ENCODE peak calls at places on chromosomes 3 and 15, in four cellular contexts. One of them, this sample, is unnamed.

GRCh38 chr3:15360786-15361493 is 28.6 kb upstream of the SH3BP5 start:
- DNase-seq in epithelial cell of esophagus: no peak
- DNase-seq in omental fat pad: no peak
- DNase-seq in pancreas: no peak
- DNase-seq in this sample: no peak

GRCh38 chr3:136193273-136194043 is 2.7 kb downstream of the MSL2 start:
- DNase-seq in epithelial cell of esophagus: peak
- DNase-seq in omental fat pad: no peak
- DNase-seq in pancreas: no peak
- DNase-seq in this sample: no peak

GRCh38 chr15:42890161-42890913 is 30.2 kb downstream of the TTBK2 start:
- DNase-seq in epithelial cell of esophagus: peak
- DNase-seq in omental fat pad: no peak
- DNase-seq in pancreas: no peak
- DNase-seq in this sample: no peak

GRCh38 chr3:58670506-58671125 is 4.0 kb upstream of the FAM3D start:
- DNase-seq in epithelial cell of esophagus: no peak
- DNase-seq in omental fat pad: no peak
- DNase-seq in pancreas: no peak
- DNase-seq in this sample: no peak

GRCh38 chr3:21718161-21718765 is 32.7 kb downstream of the ZNF385D start:
- DNase-seq in epithelial cell of esophagus: peak
- DNase-seq in omental fat pad: no peak
- DNase-seq in pancreas: no peak
- DNase-seq in this sample: no peak

GRCh38 chr15:96273317-96274086 is 57.0 kb upstream of the NR2F2 start:
- DNase-seq in epithelial cell of esophagus: peak
- DNase-seq in omental fat pad: no peak
- DNase-seq in pancreas: no peak
- DNase-seq in this sample: no peak

GRCh38 chr3:133949438-133949837 is 53.8 kb upstream of the RAB6B start:
- DNase-seq in epithelial cell of esophagus: no peak
- DNase-seq in omental fat pad: no peak
- DNase-seq in pancreas: no peak
- DNase-seq in this sample: no peak

GRCh38 chr3:87771338-87772059 is 287.3 kb downstream of the CGGBP1 start:
- DNase-seq in epithelial cell of esophagus: peak
- DNase-seq in omental fat pad: no peak
- DNase-seq in pancreas: no peak
- DNase-seq in this sample: peak

GRCh38 chr15:52491460-52491859 is 37.2 kb downstream of the MYO5A start:
- DNase-seq in epithelial cell of esophagus: no peak
- DNase-seq in omental fat pad: no peak
- DNase-seq in pancreas: no peak
- DNase-seq in this sample: no peak

GRCh38 chr3:58383476-58383875 is 50.2 kb downstream of the PDHB start:
- DNase-seq in epithelial cell of esophagus: peak
- DNase-seq in omental fat pad: no peak
- DNase-seq in pancreas: no peak
- DNase-seq in this sample: no peak

GRCh38 chr3:55157736-55158135 is 229.9 kb upstream of the LRTM1 start:
- DNase-seq in epithelial cell of esophagus: no peak
- DNase-seq in omental fat pad: no peak
- DNase-seq in pancreas: no peak
- DNase-seq in this sample: no peak

GRCh38 chr3:194007598-194008337 is 128.2 kb upstream of the HES1 start:
- DNase-seq in epithelial cell of esophagus: no peak
- DNase-seq in omental fat pad: no peak
- DNase-seq in pancreas: no peak
- DNase-seq in this sample: no peak

GRCh38 chr3:196320110-196320509 is 2.1 kb upstream of the DYNLT2B start:
- DNase-seq in epithelial cell of esophagus: peak
- DNase-seq in omental fat pad: no peak
- DNase-seq in pancreas: no peak
- DNase-seq in this sample: no peak

GRCh38 chr3:196326936-196327335 is 8.9 kb upstream of the DYNLT2B start:
- DNase-seq in epithelial cell of esophagus: no peak
- DNase-seq in omental fat pad: no peak
- DNase-seq in pancreas: no peak
- DNase-seq in this sample: no peak

GRCh38 chr3:196323016-196323415 is 5.0 kb upstream of the DYNLT2B start:
- DNase-seq in epithelial cell of esophagus: no peak
- DNase-seq in omental fat pad: no peak
- DNase-seq in pancreas: no peak
- DNase-seq in this sample: no peak

GRCh38 chr3:196321162-196321561 is 3.1 kb upstream of the DYNLT2B start:
- DNase-seq in epithelial cell of esophagus: no peak
- DNase-seq in omental fat pad: no peak
- DNase-seq in pancreas: no peak
- DNase-seq in this sample: no peak

DNA sequence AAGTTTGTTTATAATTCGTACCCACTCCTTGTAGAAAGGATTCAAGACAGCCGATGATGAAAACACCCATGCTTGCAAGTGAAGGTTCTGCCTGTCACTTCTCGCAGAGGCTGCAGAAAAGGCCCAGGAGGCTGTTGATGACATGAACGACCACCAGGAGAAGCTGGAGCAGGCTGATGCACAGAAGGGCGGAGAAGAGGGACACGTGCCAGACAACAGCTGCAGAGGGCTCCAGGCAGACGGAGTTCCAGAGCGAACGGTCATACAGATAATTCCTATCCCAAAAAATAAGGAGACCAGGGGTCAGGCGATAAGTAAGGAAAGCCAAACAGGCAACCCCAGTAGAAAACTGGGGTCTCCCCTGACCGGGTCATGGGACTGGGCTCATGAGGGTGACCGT is 5.7 kb upstream of the DYNLT2B start:
- DNase-seq in epithelial cell of esophagus: no peak
- DNase-seq in omental fat pad: no peak
- DNase-seq in pancreas: no peak
- DNase-seq in this sample: peak
- TF ChIP-seq CTCF in epithelial cell of esophagus: no peak
- TF ChIP-seq CTCF in omental fat pad: no peak
- TF ChIP-seq CTCF in pancreas: no peak
- TF ChIP-seq CTCF in this sample: no peak

DNA sequence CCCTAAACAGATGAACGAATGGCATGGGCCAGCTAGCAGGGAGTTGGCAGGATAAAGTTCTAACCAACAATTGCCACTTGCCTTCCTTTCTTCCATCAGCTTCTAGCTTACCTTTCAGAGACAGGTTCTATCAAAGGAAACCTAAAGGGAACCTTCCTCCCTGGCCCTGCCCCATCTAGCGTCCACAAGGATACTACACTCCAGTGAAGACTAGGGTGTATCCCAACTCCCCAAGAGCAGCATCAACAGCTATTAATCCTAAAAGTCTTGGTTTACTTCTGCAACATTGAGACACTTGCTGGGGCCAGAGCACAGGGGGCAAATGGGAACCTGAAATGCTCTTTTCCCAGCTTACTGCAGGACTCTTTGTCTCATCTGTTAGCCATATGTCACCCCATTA is 37.0 kb upstream of the TMC3 start:
- DNase-seq in epithelial cell of esophagus: peak
- DNase-seq in omental fat pad: no peak
- DNase-seq in pancreas: no peak
- DNase-seq in this sample: no peak
- TF ChIP-seq CTCF in epithelial cell of esophagus: peak
- TF ChIP-seq CTCF in omental fat pad: no peak
- TF ChIP-seq CTCF in pancreas: no peak
- TF ChIP-seq CTCF in this sample: no peak

GRCh38 chr3:4785551-4785950 is 193.7 kb upstream of the BHLHE40 start:
- DNase-seq in epithelial cell of esophagus: no peak
- DNase-seq in omental fat pad: no peak
- DNase-seq in pancreas: no peak
- DNase-seq in this sample: no peak

GRCh38 chr3:4778740-4779139 is 200.5 kb upstream of the BHLHE40 start:
- DNase-seq in epithelial cell of esophagus: no peak
- DNase-seq in omental fat pad: no peak
- DNase-seq in pancreas: no peak
- DNase-seq in this sample: no peak

GRCh38 chr3:4780545-4780957 is 198.7 kb upstream of the BHLHE40 start:
- DNase-seq in epithelial cell of esophagus: no peak
- DNase-seq in omental fat pad: no peak
- DNase-seq in pancreas: no peak
- DNase-seq in this sample: no peak

GRCh38 chr3:4778119-4778518 is 201.1 kb upstream of the BHLHE40 start:
- DNase-seq in epithelial cell of esophagus: peak
- DNase-seq in omental fat pad: no peak
- DNase-seq in pancreas: no peak
- DNase-seq in this sample: no peak

DNA sequence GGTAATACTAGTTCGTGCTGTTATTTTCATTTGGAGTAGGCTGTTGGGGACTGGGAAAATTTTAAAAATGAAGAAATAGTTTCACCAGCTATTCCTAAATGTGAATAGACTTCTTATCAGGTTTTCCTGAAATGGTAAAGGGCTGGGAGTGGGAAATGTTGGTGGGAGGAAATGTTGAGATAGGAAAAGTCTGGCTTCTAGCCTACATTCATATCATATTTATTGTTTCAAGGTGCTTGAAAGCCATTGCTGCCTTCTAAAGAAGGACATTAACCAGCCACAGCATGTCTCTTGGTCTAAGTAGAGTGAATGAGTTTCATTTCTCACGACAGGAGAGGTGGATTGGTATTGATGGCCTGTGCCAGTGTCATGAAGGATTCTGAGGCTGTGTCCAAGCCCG is 197.1 kb upstream of the BHLHE40 start:
- DNase-seq in epithelial cell of esophagus: no peak
- DNase-seq in omental fat pad: no peak
- DNase-seq in pancreas: no peak
- DNase-seq in this sample: no peak
- TF ChIP-seq CTCF in epithelial cell of esophagus: no peak
- TF ChIP-seq CTCF in omental fat pad: no peak
- TF ChIP-seq CTCF in pancreas: no peak
- TF ChIP-seq CTCF in this sample: no peak

GRCh38 chr3:188754286-188754685 is 417.5 kb upstream of the TPRG1 start:
- DNase-seq in epithelial cell of esophagus: no peak
- DNase-seq in omental fat pad: no peak
- DNase-seq in pancreas: no peak
- DNase-seq in this sample: no peak

GRCh38 chr3:188750625-188751024 is 421.1 kb upstream of the TPRG1 start:
- DNase-seq in epithelial cell of esophagus: no peak
- DNase-seq in omental fat pad: no peak
- DNase-seq in pancreas: no peak
- DNase-seq in this sample: no peak

GRCh38 chr3:188749830-188750229 is 421.9 kb upstream of the TPRG1 start:
- DNase-seq in epithelial cell of esophagus: no peak
- DNase-seq in omental fat pad: no peak
- DNase-seq in pancreas: no peak
- DNase-seq in this sample: no peak

GRCh38 chr3:188756241-188756640 is 415.5 kb upstream of the TPRG1 start:
- DNase-seq in epithelial cell of esophagus: no peak
- DNase-seq in omental fat pad: no peak
- DNase-seq in pancreas: no peak
- DNase-seq in this sample: no peak

DNA sequence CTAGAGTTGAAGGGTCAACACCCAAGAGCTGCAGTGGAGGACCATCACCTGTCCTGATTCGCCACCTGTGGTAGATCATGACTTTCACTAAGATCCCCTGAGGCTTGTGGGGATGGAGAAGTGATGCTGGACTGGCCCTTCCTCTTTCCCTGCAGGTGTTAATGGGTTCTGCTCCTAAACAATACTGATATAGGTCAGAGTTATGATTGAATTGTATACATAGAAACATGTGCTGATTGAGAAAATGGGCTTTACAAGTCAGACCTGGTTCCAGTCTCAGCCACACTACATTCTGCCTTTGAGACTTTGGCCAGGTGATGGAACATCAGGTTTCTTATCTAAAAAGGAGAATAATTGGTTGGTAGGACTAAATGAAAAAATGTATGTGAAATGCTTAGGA is 418.9 kb upstream of the TPRG1 start:
- DNase-seq in epithelial cell of esophagus: no peak
- DNase-seq in omental fat pad: no peak
- DNase-seq in pancreas: no peak
- DNase-seq in this sample: no peak
- TF ChIP-seq CTCF in epithelial cell of esophagus: no peak
- TF ChIP-seq CTCF in omental fat pad: no peak
- TF ChIP-seq CTCF in pancreas: no peak
- TF ChIP-seq CTCF in this sample: no peak

DNA sequence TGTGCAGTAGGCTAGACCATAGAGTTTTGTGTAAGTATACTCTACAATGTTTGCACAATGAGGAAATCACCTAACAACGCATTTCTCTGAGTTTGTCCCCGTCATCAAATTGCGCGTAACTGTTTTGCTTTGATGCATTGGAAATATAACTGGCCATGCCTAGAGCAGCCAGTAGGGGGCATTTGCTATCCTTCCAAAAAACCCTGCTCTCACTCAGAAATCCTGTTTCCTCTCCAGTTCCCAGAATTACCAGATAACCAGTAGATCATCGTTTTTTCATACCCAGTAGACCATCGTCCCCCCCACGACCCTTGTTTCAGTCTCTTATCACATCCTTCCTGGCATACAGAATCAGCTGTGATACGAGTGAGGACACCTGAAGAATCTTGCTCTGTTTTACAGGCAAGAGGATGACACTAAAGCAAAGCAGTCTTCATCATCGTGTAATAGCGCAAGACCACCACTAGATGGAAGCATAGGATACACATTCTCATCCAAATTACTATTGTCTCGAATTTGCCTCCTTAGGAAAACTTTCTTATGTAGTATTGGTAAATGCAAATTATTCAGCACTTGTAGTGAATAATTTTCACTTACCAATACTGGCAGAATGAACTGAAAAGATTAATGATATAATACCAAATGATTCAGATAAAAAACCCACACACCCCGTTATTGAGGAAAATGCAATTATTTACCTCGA is 4.4 kb upstream of the GABRR3 start:
- DNase-seq in epithelial cell of esophagus: peak
- DNase-seq in omental fat pad: peak
- DNase-seq in pancreas: peak
- DNase-seq in this sample: peak
- TF ChIP-seq CTCF in epithelial cell of esophagus: peak
- TF ChIP-seq CTCF in omental fat pad: no peak
- TF ChIP-seq CTCF in pancreas: peak
- TF ChIP-seq CTCF in this sample: peak

GRCh38 chr3:41075958-41076357 is 123.3 kb upstream of the CTNNB1 start:
- DNase-seq in epithelial cell of esophagus: peak
- DNase-seq in omental fat pad: no peak
- DNase-seq in pancreas: no peak
- DNase-seq in this sample: no peak
- TF ChIP-seq CTCF in epithelial cell of esophagus: no peak
- TF ChIP-seq CTCF in omental fat pad: no peak
- TF ChIP-seq CTCF in pancreas: no peak
- TF ChIP-seq CTCF in this sample: no peak

GRCh38 chr3:10360478-10360877 is 39.6 kb upstream of the SEC13 start:
- DNase-seq in epithelial cell of esophagus: no peak
- DNase-seq in omental fat pad: no peak
- DNase-seq in pancreas: no peak
- DNase-seq in this sample: no peak
- TF ChIP-seq CTCF in epithelial cell of esophagus: no peak
- TF ChIP-seq CTCF in omental fat pad: no peak
- TF ChIP-seq CTCF in pancreas: no peak
- TF ChIP-seq CTCF in this sample: no peak